ENCODE peak calls at places on chromosomes 16 and 17, in eight cellular contexts. X, M, T, D, W, I, U and Y are unnamed samples.

GRCh38 chr17:64777413-64778101 is 115.5 kb upstream of the SMURF2 start:
- DNase-seq in M (no peak), U (no peak), I (peak), D (no peak), X (no peak), T (no peak), W (no peak), Y (no peak)

GRCh38 chr17:74779948-74780400 is 3.8 kb upstream of the NAT9 start:
- DNase-seq in M (peak), X (no peak), D (no peak), T (no peak), U (no peak), I (peak), W (no peak), Y (no peak)

GRCh38 chr17:27339836-27340550 is 46.1 kb downstream of the WSB1 start:
- DNase-seq in I (no peak), X (no peak), M (no peak), W (no peak), D (no peak), T (no peak), U (no peak), Y (no peak)

GRCh38 chr16:55418586-55418985 is 60.4 kb upstream of the MMP2 start:
- DNase-seq in U (peak), D (no peak), M (no peak), X (peak), T (no peak), I (no peak), W (no peak), Y (peak)

GRCh38 chr17:72571813-72572396 is 451.1 kb downstream of the SOX9 start:
- DNase-seq in D (no peak), M (no peak), U (no peak), I (no peak), T (no peak), W (no peak), X (no peak), Y (no peak)

GRCh38 chr16:65066646-65067045 is 55.2 kb downstream of the CDH11 start:
- DNase-seq in T (no peak), I (no peak), D (no peak), M (no peak), X (no peak), W (no peak), U (no peak), Y (no peak)

GRCh38 chr16:49799172-49799571 is 56.7 kb downstream of the ZNF423 start:
- DNase-seq in D (no peak), W (no peak), X (no peak), M (no peak), T (no peak), U (peak), I (no peak), Y (peak)

GRCh38 chr17:67413399-67413798 is 36.3 kb downstream of the PITPNC1 start:
- DNase-seq in M (no peak), T (no peak), X (no peak), W (no peak), D (no peak), U (no peak), I (no peak), Y (no peak)

GRCh38 chr16:85506358-85506911 is 106.7 kb upstream of the GSE1 start:
- DNase-seq in I (no peak), M (no peak), U (no peak), X (no peak), T (no peak), W (no peak), D (no peak), Y (no peak)

GRCh38 chr17:16178836-16179235 is 36.5 kb downstream of the NCOR1 start:
- DNase-seq in U (no peak), W (no peak), I (no peak), D (no peak), X (no peak), T (no peak), M (no peak), Y (peak)

GRCh38 chr17:38673714-38674012 is 1.1 kb downstream of the EPOP start:
- DNase-seq in U (peak), I (peak), D (no peak), W (no peak), T (no peak), X (no peak), M (no peak), Y (no peak)

GRCh38 chr17:39963826-39964225 is 1.0 kb downstream of the GSDMA start:
- DNase-seq in X (no peak), W (no peak), D (no peak), U (no peak), M (no peak), T (no peak), I (no peak), Y (no peak)

GRCh38 chr16:54816471-54816870 is 114.2 kb upstream of the IRX5 start:
- DNase-seq in D (no peak), T (no peak), I (no peak), X (no peak), U (no peak), W (no peak), M (no peak), Y (no peak)

GRCh38 chr16:65069090-65069489 is 52.8 kb downstream of the CDH11 start:
- DNase-seq in M (no peak), U (no peak), W (no peak), T (no peak), D (no peak), I (no peak), X (peak), Y (peak)

GRCh38 chr17:9472541-9472940 is 103.1 kb downstream of the STX8 start:
- DNase-seq in X (peak), I (no peak), T (no peak), D (no peak), M (peak), U (no peak), W (peak), Y (peak)

GRCh38 chr16:85350973-85351372 is 238.7 kb upstream of the CIBAR2 start:
- DNase-seq in T (peak), I (peak), U (peak), D (peak), M (peak), X (peak), W (peak), Y (peak)

GRCh38 chr16:85458952-85459351 is 154.2 kb upstream of the GSE1 start:
- DNase-seq in U (no peak), D (no peak), W (no peak), I (peak), M (no peak), T (peak), X (no peak), Y (no peak)

GRCh38 chr16:13957197-13958078 is 37.5 kb downstream of the ERCC4 start:
- DNase-seq in D (no peak), X (peak), W (peak), T (no peak), M (peak), I (peak), U (no peak), Y (peak)

GRCh38 chr17:67575325-67575724 is 142.4 kb upstream of the NOL11 start:
- DNase-seq in T (no peak), D (no peak), X (no peak), U (no peak), W (no peak), M (no peak), I (peak), Y (no peak)

GRCh38 chr17:80501739-80502577 is 25.6 kb upstream of the NPTX1 start:
- DNase-seq in I (no peak), T (no peak), X (no peak), D (no peak), M (no peak), W (no peak), U (no peak), Y (no peak)

GRCh38 chr17:80503921-80504320 is 27.5 kb upstream of the NPTX1 start:
- DNase-seq in U (no peak), T (no peak), X (no peak), I (no peak), M (no peak), W (no peak), D (no peak), Y (no peak)

GRCh38 chr17:80502578-80502877 is 26.1 kb upstream of the NPTX1 start:
- DNase-seq in U (no peak), M (no peak), X (no peak), T (no peak), I (no peak), D (no peak), W (no peak), Y (no peak)

GRCh38 chr17:80503031-80503430 is 26.6 kb upstream of the NPTX1 start:
- DNase-seq in X (no peak), U (no peak), T (no peak), M (no peak), I (no peak), W (no peak), D (no peak), Y (no peak)

GRCh38 chr17:80504671-80505413 is 28.4 kb upstream of the NPTX1 start:
- DNase-seq in W (no peak), T (no peak), M (no peak), D (no peak), X (peak), U (no peak), I (peak), Y (peak)
- TF ChIP-seq CTCF in W (no peak), T (no peak), M (no peak), D (no peak), X (peak), U (no peak), I (no peak), Y (peak)

DNA sequence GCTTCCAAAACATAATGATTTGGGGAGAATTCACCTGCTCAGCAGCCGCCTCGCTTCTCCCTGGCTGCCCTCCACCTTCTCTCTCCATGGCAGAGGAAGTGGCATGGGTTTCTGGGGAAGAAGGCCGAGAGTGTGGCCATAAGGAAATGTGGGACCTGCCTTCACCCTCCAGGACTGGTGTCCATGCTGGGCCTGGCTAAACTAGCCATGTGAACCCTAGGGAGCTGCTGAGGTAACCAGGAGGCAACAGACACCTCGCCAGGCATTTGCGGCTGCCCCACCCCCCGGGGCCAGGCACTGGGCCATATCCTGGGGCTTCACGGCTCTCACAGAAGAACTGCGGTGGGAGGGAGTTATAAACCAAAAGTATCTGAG is 9.9 kb upstream of the CMTM4 start:
- DNase-seq in X (no peak), I (no peak), W (no peak), T (peak), M (no peak), U (no peak), D (no peak), Y (peak)
- H3K4me3 ChIP-seq in X (no peak), I (no peak), W (no peak), T (no peak), M (no peak), U (no peak), D (no peak), Y (no peak)

GRCh38 chr16:17749706-17750105 is 278.9 kb upstream of the XYLT1 start:
- DNase-seq in M (no peak), T (no peak), W (no peak), U (no peak), I (no peak), D (no peak), X (no peak), Y (no peak)
- TF ChIP-seq CTCF in M (no peak), T (no peak), W (no peak), U (no peak), I (no peak), D (no peak), X (no peak), Y (no peak)

GRCh38 chr17:29177871-29178749 is 2.1 kb downstream of the MYO18A start:
- DNase-seq in U (no peak), X (no peak), W (no peak), I (peak), D (no peak), T (no peak), M (no peak), Y (no peak)
- H3K4me3 ChIP-seq in U (no peak), X (no peak), W (peak), I (no peak), D (peak), T (no peak), M (no peak), Y (peak)

GRCh38 chr16:31386157-31386984 is 6.8 kb upstream of the ITGAD start:
- DNase-seq in X (peak), W (no peak), M (no peak), I (peak), D (no peak), U (peak), T (no peak), Y (peak)

GRCh38 chr16:31380201-31380600 is 12.9 kb upstream of the ITGAD start:
- DNase-seq in M (no peak), W (no peak), X (no peak), T (no peak), I (no peak), U (no peak), D (no peak), Y (no peak)

GRCh38 chr16:31377210-31377903 is 15.8 kb upstream of the ITGAD start:
- DNase-seq in M (no peak), D (no peak), X (no peak), U (no peak), I (peak), W (no peak), T (no peak), Y (no peak)

GRCh38 chr16:31385680-31386079 is 7.5 kb upstream of the ITGAD start:
- DNase-seq in X (no peak), M (no peak), T (no peak), D (no peak), U (no peak), I (peak), W (no peak), Y (no peak)

GRCh38 chr16:31382485-31383161 is 10.5 kb upstream of the ITGAD start:
- DNase-seq in M (peak), D (peak), W (no peak), I (peak), U (peak), T (peak), X (peak), Y (peak)
- TF ChIP-seq CTCF in M (peak), D (peak), W (peak), I (peak), U (peak), T (peak), X (peak), Y (peak)

DNA sequence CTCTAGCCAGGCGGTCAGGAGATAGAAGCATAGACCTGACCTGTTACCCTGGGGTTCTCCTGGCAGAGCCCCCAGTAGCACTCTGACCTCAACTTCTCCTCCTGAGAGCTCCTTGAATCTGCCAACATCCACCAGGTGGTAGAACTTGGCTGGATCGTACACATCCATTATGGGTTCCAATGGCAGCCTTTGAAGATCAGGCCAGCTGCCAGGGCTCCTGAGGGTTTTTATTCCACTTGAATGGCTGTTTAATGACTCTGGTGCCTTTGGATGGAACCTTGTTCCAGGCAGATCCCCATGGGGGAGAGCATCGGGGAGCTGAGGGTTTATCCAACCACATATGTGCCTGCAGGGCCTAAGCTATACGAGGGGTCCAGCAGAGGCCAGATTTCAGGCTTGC is 47.1 kb upstream of the CLEC19A start:
- DNase-seq in U (no peak), T (no peak), X (no peak), I (no peak), M (no peak), D (no peak), W (no peak), Y (no peak)
- H3K4me3 ChIP-seq in U (no peak), T (no peak), X (no peak), I (no peak), M (no peak), D (no peak), W (no peak), Y (no peak)

DNA sequence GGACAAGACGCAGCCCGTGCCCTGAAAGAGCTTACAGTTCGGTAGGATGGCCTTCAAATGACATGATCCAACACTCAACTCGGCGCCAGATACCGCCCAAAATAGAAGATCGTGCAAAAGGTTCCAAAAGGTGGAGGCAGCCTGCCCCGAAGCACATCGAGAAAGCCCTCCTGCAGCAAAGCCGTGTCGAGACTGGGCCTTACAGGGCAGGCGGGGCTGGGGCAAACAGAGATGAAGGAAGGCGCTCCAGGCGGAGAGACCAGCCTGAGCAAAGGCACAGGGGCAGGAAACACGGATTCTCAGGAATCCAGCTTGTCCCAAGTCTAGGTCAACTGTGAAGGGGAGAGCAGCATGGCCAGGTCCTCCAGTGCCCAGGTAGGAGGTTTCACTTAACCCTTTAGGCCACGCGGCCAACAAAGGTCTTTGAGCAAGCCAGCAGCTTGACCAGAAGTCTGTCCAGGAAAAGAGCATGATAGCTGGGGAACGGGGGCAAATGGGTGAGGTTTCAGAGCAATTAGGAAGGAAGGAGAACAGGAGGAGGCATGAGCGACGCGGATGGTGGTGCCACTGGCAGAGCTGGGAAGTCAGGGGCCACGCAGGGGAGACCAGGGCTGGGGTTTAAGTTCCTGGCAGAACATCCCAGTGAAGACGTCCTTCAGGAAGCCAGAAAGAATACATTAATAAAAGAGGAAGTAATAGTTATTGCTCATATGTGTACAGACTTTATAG is 21.2 kb upstream of the EIF1 start:
- DNase-seq in X (no peak), U (no peak), T (no peak), D (no peak), I (no peak), M (no peak), W (no peak), Y (no peak)
- TF ChIP-seq CTCF in X (no peak), U (no peak), T (peak), D (no peak), I (no peak), M (no peak), W (no peak), Y (no peak)

DNA sequence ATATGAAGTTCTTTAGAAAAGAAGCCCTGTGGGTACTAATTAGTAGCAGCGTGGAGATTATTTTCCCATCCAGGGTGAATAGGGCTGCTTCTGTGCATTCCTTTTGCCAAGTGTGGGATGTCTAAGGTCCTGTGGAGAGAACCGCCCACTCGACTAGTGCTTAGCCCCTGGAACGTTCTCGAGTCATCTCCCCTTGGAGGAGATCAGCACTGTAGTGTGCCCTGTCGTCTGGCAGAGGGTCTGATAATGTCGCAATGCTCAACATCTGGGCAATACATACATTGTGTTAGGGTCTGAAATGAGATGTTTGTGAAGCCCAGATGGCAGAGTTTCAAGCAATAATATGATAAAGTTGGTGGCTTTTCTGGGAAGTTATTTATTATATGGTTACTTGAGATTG is 64.8 kb downstream of the SPECC1 start:
- DNase-seq in I (peak), T (no peak), W (no peak), M (no peak), D (no peak), X (no peak), U (no peak), Y (no peak)
- H3K4me3 ChIP-seq in I (no peak), T (peak), W (peak), M (peak), D (peak), X (no peak), U (no peak), Y (no peak)